ENCODE peak calls at places on chromosomes 4 and X, in five cellular contexts. G, I, Y, L and Q are unnamed samples.

GRCh38 chr4:75950416-75950815 is 9.6 kb upstream of the NAAA start:
- DNase-seq in G (no peak), I (no peak), Y (no peak), L (no peak), Q (no peak)

GRCh38 chrX:26783512-26784225 is 567.7 kb downstream of the MAGEB5 start:
- DNase-seq in G (peak), I (peak), Y (no peak), L (peak), Q (no peak)

GRCh38 chr4:4782969-4783368 is 76.5 kb upstream of the MSX1 start:
- DNase-seq in G (no peak), I (no peak), Y (no peak), L (no peak), Q (no peak)

GRCh38 chrX:103817502-103817901 is 14.6 kb downstream of the RAB9B start:
- DNase-seq in G (no peak), I (peak), Y (no peak), L (peak), Q (no peak)

GRCh38 chr4:87806520-87806919 is 7.2 kb downstream of the IBSP start:
- DNase-seq in G (no peak), I (no peak), Y (no peak), L (no peak), Q (no peak)

GRCh38 chrX:118251251-118251650 is 94.7 kb upstream of the WDR44 start:
- DNase-seq in G (no peak), I (no peak), Y (no peak), L (no peak), Q (no peak)

GRCh38 chrX:129318375-129318774 is 204.9 kb downstream of the SMARCA1 start:
- DNase-seq in G (no peak), I (no peak), Y (no peak), L (peak), Q (no peak)

GRCh38 chr4:76881375-76881774 is 16.6 kb downstream of the SOWAHB start:
- DNase-seq in G (no peak), I (peak), Y (no peak), L (no peak), Q (no peak)

GRCh38 chrX:110123331-110123782 is 120.4 kb downstream of the TMEM164 start:
- DNase-seq in G (no peak), I (no peak), Y (no peak), L (peak), Q (no peak)

GRCh38 chr4:169164669-169165415 is 105.9 kb downstream of the SH3RF1 start:
- DNase-seq in G (peak), I (no peak), Y (no peak), L (no peak), Q (no peak)